ENCODE peak calls at places on chromosomes 13 and 19, in six cellular contexts. D is IMR-90, B is neuronal stem cell, V is H9, M is H1, S is mesendoderm. Z is an unnamed sample.
A peak's percentile ranks its signal among the peaks of the same experiment; 100 is the strongest.

GRCh38 chr19:57888107-57888493 is 737 bp downstream of the ZNF814 start:
- DNase-seq in D (no peak), B (no peak), V (no peak), M (no peak), S (no peak), Z (peak; percentile 27)

GRCh38 chr19:29172302-29172701 is 40.6 kb downstream of the UQCRFS1 start:
- DNase-seq in D (no peak), B (no peak), V (no peak), M (no peak), S (no peak), Z (no peak)

GRCh38 chr19:42114412-42114811 is 17.8 kb downstream of the POU2F2 start:
- DNase-seq in D (no peak), B (no peak), V (peak; percentile 55), M (no peak), S (no peak), Z (peak; percentile 64)

GRCh38 chr19:40357655-40358054 is 9.2 kb downstream of the PLD3 start:
- DNase-seq in D (peak; percentile 54), B (no peak), V (no peak), M (no peak), S (no peak), Z (no peak)

GRCh38 chr19:22422220-22422619 is at the start of gene ZNF98:
- DNase-seq in D (no peak), B (no peak), V (no peak), M (no peak), S (no peak), Z (no peak)

GRCh38 chr19:47274891-47275865 is 493 bp downstream of the INAFM1 start:
- DNase-seq in D (no peak), B (no peak), V (no peak), M (peak; percentile 77), S (no peak), Z (peak; percentile 48)

GRCh38 chr19:41882568-41883462 is at the start of gene ARHGEF1:
- DNase-seq in D (no peak), B (no peak), V (no peak), M (peak; percentile 66), S (no peak), Z (peak; percentile 12)

GRCh38 chr19:12626958-12627357 is 16.2 kb downstream of the ZNF791 start:
- DNase-seq in D (no peak), B (no peak), V (no peak), M (no peak), S (no peak), Z (no peak)

GRCh38 chr13:35283856-35284255 is 192.6 kb downstream of the MAB21L1 start:
- DNase-seq in D (no peak), B (no peak), V (no peak), M (no peak), S (no peak), Z (peak; percentile 18)

GRCh38 chr19:30817965-30818364 is 445.8 kb downstream of the ZNF536 start:
- DNase-seq in D (no peak), B (no peak), V (no peak), M (no peak), S (no peak), Z (no peak)

GRCh38 chr13:46267166-46267565 is 55.4 kb downstream of the LRRC63 start:
- DNase-seq in D (no peak), B (no peak), V (no peak), M (no peak), S (no peak), Z (no peak)

DNA sequence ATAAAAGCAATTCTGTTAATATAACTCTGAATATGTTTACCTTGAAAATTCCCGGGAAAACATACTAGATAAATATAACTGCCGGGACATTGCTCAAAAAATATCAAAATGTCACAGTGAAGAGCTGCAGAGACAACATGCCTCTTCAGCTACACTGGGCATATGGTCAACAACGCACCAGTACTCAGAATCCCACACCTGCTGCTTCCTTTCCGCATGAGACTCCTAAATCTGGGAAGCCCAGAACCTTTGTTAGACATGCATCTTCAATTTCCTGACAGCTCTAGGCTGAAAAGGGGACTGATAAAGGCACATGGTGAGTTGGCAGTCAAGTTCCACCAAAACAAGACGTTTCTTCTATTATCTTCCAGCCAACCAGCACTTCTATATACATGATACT is 53.7 kb downstream of the USP12 start:
- DNase-seq in D (no peak), B (no peak), V (no peak), M (no peak), S (no peak), Z (no peak)
- H3K4ac ChIP-seq in D (peak overlapping the region; percentile 74), B (no peak overlapping the region), V (no peak overlapping the region), M (no peak overlapping the region), S (no peak overlapping the region), Z (no peak overlapping the region)

GRCh38 chr19:39166571-39167391 is 30.0 kb upstream of the NCCRP1 start:
- DNase-seq in D (no peak), B (no peak), V (no peak), M (no peak), S (no peak), Z (no peak)
- H2BK5ac ChIP-seq in D (no peak overlapping the region), B (no peak overlapping the region), V (no peak overlapping the region), M (peak overlapping the region; percentile 52), S (no peak overlapping the region), Z (no peak overlapping the region)

DNA sequence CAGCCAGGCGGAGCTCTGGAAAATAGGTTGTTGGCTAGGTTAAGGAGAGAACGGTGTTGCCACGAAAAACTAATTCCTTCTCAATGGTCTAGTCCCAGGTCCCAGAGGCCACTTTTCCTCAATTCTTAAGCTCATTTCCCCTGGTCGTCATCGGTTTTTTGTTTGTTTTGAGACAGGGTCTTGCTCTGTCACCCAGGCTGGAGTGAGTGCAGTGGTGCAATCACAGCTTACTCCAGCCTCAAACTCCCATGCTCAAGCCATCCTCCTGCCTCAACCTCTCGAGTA is 1.2 kb downstream of the SF3A2 start:
- DNase-seq in D (no peak), B (no peak), V (no peak), M (no peak), S (no peak), Z (no peak)
- H3K4ac ChIP-seq in D (peak overlapping the region; percentile 82), B (no peak overlapping the region), V (no peak overlapping the region), M (no peak overlapping the region), S (no peak overlapping the region), Z (no peak overlapping the region)

GRCh38 chr13:54210397-54211050 is 1181.9 kb downstream of the OLFM4 start:
- DNase-seq in D (no peak), B (no peak), V (no peak), M (no peak), S (peak; percentile 68), Z (no peak)
- H2BK5ac ChIP-seq in D (no peak overlapping the region), B (no peak overlapping the region), V (no peak overlapping the region), M (no peak overlapping the region), S (no peak overlapping the region), Z (no peak overlapping the region)

GRCh38 chr13:40342901-40343300 is 323.5 kb downstream of the FOXO1 start:
- DNase-seq in D (no peak), B (no peak), V (no peak), M (no peak), S (no peak), Z (no peak)
- H3K4ac ChIP-seq in D (no peak overlapping the region), B (no peak overlapping the region), V (no peak overlapping the region), M (no peak overlapping the region), S (no peak overlapping the region), Z (no peak overlapping the region)

GRCh38 chr13:20182231-20182846 is 10.4 kb downstream of the GJB2 start:
- DNase-seq in D (peak; percentile 80), B (peak; percentile 74), V (peak; percentile 66), M (no peak), S (peak; percentile 80), Z (peak; percentile 75)
- H2BK5ac ChIP-seq in D (no peak overlapping the region), B (no peak overlapping the region), V (no peak overlapping the region), M (no peak overlapping the region), S (no peak overlapping the region), Z (no peak overlapping the region)

GRCh38 chr13:79404985-79405384 is 1.1 kb downstream of the RBM26 start:
- DNase-seq in D (no peak), B (no peak), V (no peak), M (no peak), S (no peak), Z (no peak)

GRCh38 chr13:79404361-79404760 is 1.7 kb downstream of the RBM26 start:
- DNase-seq in D (no peak), B (no peak), V (no peak), M (no peak), S (no peak), Z (no peak)

GRCh38 chr13:79406597-79406908 is 498 bp upstream of the RBM26 start:
- DNase-seq in D (no peak), B (no peak), V (no peak), M (no peak), S (no peak), Z (no peak)

GRCh38 chr13:79405831-79406596 is at the start of gene RBM26:
- DNase-seq in D (peak; percentile 94), B (peak; percentile 97), V (peak; percentile 93), M (peak; percentile 98), S (peak; percentile 98), Z (peak; percentile 96)

DNA sequence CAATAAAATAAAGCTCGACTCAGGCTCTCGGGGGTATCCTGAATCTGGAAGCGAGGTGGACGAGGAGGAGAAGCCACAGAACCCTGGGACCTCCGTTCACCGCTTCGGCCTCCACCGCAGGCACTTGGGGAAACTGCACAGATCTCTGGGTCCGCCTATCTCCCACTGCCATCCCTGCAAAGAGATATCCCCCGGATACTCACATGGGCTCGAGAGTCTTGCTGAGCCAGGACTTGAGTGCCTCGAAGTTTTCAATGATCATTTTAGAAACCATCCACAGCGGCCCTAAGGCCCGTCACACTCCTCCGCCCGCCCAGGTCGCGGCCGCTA is 589 bp downstream of the RBM26 start:
- DNase-seq in D (no peak), B (no peak), V (peak; percentile 34), M (no peak), S (peak; percentile 50), Z (peak; percentile 54)
- H3K4ac ChIP-seq in D (peak overlapping the region; percentile 74), B (no peak overlapping the region), V (no peak overlapping the region), M (no peak overlapping the region), S (peak overlapping the region; percentile 82), Z (no peak overlapping the region)

DNA sequence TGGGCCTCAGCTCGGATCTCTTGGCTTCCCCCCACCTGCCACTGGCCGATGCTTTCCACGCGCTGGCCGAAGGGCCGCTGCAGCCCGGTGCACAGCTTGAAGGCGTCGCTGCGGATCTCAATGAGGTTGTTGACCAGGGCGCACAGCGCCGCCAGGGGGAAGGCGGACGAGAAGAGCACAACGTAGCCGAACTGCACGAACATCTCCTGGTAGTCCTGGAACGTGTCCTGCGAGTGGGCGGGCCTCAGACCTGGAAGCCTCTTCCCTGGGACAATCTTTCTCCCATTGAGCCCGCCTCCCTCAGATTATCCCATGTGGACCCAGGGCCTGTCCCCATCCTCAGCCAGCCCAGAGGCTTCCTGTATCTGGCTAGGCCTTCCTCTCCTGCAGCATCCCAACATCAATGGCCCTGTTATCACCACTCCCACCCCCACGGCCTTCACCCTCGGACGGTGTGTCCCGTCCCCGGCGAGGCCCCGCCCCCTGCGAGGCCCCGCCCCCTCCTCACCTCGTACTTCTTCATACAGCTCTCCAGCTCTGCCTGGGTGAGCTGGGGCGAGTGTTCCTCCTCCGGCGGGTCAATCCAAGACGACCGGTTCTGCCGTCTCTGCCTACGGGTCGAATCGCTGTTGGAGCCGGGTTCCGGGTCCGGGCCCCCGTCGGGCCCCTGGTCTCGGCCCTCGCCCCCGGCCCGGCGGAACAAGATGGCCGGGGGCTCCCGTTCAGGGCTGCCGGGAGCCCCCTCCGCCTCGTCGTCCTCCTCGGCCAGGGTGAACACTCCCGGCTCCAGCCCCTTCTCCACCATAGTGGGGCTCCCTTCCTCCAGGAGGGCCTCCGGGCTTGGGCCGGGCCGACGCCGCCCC is 6.8 kb downstream of the ANO8 start:
- DNase-seq in D (no peak), B (peak; percentile 84), V (peak; percentile 96), M (peak; percentile 89), S (peak; percentile 98), Z (peak; percentile 87)
- H2BK5ac ChIP-seq in D (no peak overlapping the region), B (peak overlapping the region; percentile 7), V (no peak overlapping the region), M (peak overlapping the region; percentile 55), S (no peak overlapping the region), Z (no peak overlapping the region)